ENCODE peak calls at places on chromosomes 5 and 9, in four cellular contexts. E, O, U and Y are unnamed samples. For H3K27me3, the result is how much of the 10 kb centered on the place peaks cover.

GRCh38 chr5:34043099-34043876 is at the start of gene C1QTNF3:
- DNase-seq in O (no peak), E (peak), U (no peak), Y (no peak)

GRCh38 chr9:86093788-86094555 is 5.4 kb downstream of the GOLM1 start:
- DNase-seq in E (no peak), U (peak), O (no peak), Y (no peak)

GRCh38 chr5:80707645-80708044 is 52.9 kb upstream of the DHFR start:
- DNase-seq in E (no peak), U (no peak), O (no peak), Y (no peak)

GRCh38 chr9:128215491-128216404 is 12.6 kb downstream of the DNM1 start:
- DNase-seq in O (no peak), U (no peak), E (peak), Y (no peak)

GRCh38 chr5:166382031-166382430 is 1909.4 kb upstream of the WWC1 start:
- DNase-seq in E (no peak), U (no peak), O (no peak), Y (no peak)

GRCh38 chr5:93717162-93717561 is 24.2 kb downstream of the POU5F2 start:
- DNase-seq in E (no peak), U (no peak), O (peak), Y (no peak)

GRCh38 chr9:16207161-16207560 is 654.3 kb downstream of the CCDC171 start:
- DNase-seq in U (no peak), E (peak), O (peak), Y (no peak)

GRCh38 chr9:110148384-110148783 is 59.6 kb downstream of the C9orf152 start:
- DNase-seq in U (no peak), O (no peak), E (no peak), Y (no peak)

GRCh38 chr9:129487658-129488483 is 133.0 kb downstream of the C9orf50 start:
- DNase-seq in E (peak), O (peak), U (peak), Y (peak)

DNA sequence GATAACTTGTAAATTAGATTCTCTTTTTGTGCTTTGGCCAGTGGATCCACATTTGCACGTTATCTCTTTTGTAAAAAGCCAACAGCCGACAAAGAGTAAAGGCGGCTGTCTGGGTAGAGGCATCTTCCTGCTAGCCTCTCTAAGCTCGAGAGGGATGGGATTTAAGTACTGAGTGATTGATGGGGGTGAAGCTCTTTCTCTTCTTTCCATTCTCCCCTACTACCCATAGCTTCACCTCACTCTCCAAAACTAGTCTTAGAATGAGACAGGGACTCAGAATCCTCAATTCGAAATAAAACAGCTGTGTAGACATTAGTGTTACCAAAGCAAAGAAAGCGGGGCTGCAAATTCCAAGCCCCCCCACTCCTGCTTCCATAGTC is 3.5 kb downstream of the PBX3 start:
- DNase-seq in U (no peak), E (no peak), O (no peak), Y (no peak)
- H3K27me3 ChIP-seq in U (under half), E (under half), O (under half), Y (under half)

DNA sequence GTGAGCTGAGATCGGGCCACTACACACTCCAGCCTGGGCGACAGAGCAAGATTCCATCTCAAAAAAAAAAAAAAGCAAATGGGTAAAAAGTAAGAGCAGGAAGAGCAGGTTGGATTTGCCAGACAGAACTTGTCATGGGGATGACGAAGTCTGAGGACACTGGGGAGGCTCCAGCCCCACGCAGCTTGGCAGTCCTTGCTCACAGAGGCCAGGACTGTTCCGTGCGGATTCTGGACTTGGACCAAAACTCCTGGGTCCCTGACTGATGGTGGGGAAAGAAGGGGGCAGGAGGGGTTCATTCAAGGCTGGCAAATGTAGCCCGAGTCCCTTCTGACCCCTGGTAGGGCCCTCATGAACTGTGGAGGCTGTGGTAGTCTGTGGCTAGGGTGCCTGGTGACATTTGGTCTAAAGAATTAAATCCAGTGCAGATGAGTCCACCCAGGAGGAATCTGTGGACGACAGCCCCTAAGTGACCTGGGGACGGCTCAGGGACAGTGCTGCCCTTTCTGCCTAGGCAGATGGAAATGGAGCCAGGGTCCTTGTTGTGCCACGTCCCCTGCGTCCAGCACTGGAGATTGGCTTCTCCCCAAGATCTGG is 3.1 kb downstream of the FGD3 start:
- DNase-seq in U (no peak), O (no peak), E (no peak), Y (peak)
- TF ChIP-seq POLR2A in U (no peak), O (no peak), E (no peak), Y (no peak)

GRCh38 chr9:6733243-6733642 is 24.5 kb upstream of the KDM4C start:
- DNase-seq in O (no peak), U (no peak), E (no peak), Y (no peak)
- H3K27me3 ChIP-seq in O (under half), U (under half), E (under half), Y (under half)

GRCh38 chr9:133151041-133151440 is 12.7 kb downstream of the GBGT1 start:
- DNase-seq in E (no peak), O (peak), U (no peak), Y (no peak)
- TF ChIP-seq POLR2A in E (no peak), O (no peak), U (no peak), Y (no peak)